ENCODE peak calls at places on chromosomes 1 and 21, in four cellular contexts. Y is mesenchymal stem cell, E is WTC11, P is M059J. A is an unnamed sample.
A peak's percentile ranks its signal among the peaks of the same experiment; 100 is the strongest.

GRCh38 chr21:36261459-36261858 is 58.5 kb upstream of the MORC3 start:
- DNase-seq in Y (no peak), E (no peak), P (peak; percentile 55), A (no peak)

GRCh38 chr1:207304710-207305151 is 16.7 kb upstream of the CD55 start:
- DNase-seq in Y (no peak), E (no peak), P (peak; percentile 80), A (no peak)

GRCh38 chr1:214123061-214123784 is 135.4 kb downstream of the PROX1 start:
- DNase-seq in Y (peak; percentile 64), E (peak; percentile 71), P (peak; percentile 70), A (no peak)

GRCh38 chr1:208025036-208025435 is 114.1 kb upstream of the CD34 start:
- DNase-seq in Y (no peak), E (no peak), P (no peak), A (no peak)

GRCh38 chr1:8646996-8647395 is 170.4 kb downstream of the RERE start:
- DNase-seq in Y (no peak), E (no peak), P (no peak), A (no peak)

GRCh38 chr1:220789532-220790147 is 2.9 kb downstream of the MTARC1 start:
- DNase-seq in Y (no peak), E (no peak), P (no peak), A (no peak)

GRCh38 chr1:235843458-235843857 is 23.2 kb downstream of the LYST start:
- DNase-seq in Y (peak; percentile 61), E (no peak), P (peak; percentile 58), A (no peak)

GRCh38 chr1:115613767-115614166 is 28.0 kb upstream of the VANGL1 start:
- DNase-seq in Y (no peak), E (no peak), P (no peak), A (no peak)

GRCh38 chr1:15005116-15005515 is 148.4 kb upstream of the TMEM51 start:
- DNase-seq in Y (no peak), E (no peak), P (peak; percentile 62), A (no peak)

GRCh38 chr1:94873520-94874351 is 53.2 kb downstream of the CNN3 start:
- DNase-seq in Y (no peak), E (no peak), P (no peak), A (no peak)

GRCh38 chr1:174060090-174060489 is 37.9 kb upstream of the RC3H1 start:
- DNase-seq in Y (no peak), E (no peak), P (peak; percentile 73), A (no peak)

A was measured in activated naive CD8-positive, alpha-beta T cell treated with anti-CD3 and anti-CD28 coated beads, Interleukin-2, amount 10 ng/mL, durations not matched to agents 7 days and 5 days.